ENCODE peak calls at places on chromosomes 16 and 17, in six cellular contexts. One of them, this sample, is unnamed.

GRCh38 chr17:17416007-17416399 is 60.8 kb upstream of the MED9 start:
- DNase-seq in PC-3: peak
- DNase-seq in fibroblast of lung: peak
- DNase-seq in GM23338: peak
- DNase-seq in A549: peak
- DNase-seq in neural progenitor cell: peak
- DNase-seq in this sample: peak

GRCh38 chr16:89138843-89139520 is 32.6 kb upstream of the CDH15 start:
- DNase-seq in PC-3: no peak
- DNase-seq in fibroblast of lung: no peak
- DNase-seq in GM23338: no peak
- DNase-seq in A549: no peak
- DNase-seq in neural progenitor cell: no peak
- DNase-seq in this sample: no peak

GRCh38 chr16:67241008-67241900 is 6.0 kb downstream of the FHOD1 start:
- DNase-seq in PC-3: peak
- DNase-seq in fibroblast of lung: peak
- DNase-seq in GM23338: peak
- DNase-seq in A549: peak
- DNase-seq in neural progenitor cell: no peak
- DNase-seq in this sample: peak

GRCh38 chr16:2244301-2244700 is 7.1 kb downstream of the ECI1 start:
- DNase-seq in PC-3: no peak
- DNase-seq in fibroblast of lung: no peak
- DNase-seq in GM23338: peak
- DNase-seq in A549: no peak
- DNase-seq in neural progenitor cell: peak
- DNase-seq in this sample: no peak

GRCh38 chr16:62408760-62409159 is 372.5 kb upstream of the CDH8 start:
- DNase-seq in PC-3: no peak
- DNase-seq in fibroblast of lung: no peak
- DNase-seq in GM23338: peak
- DNase-seq in A549: no peak
- DNase-seq in neural progenitor cell: peak
- DNase-seq in this sample: no peak

GRCh38 chr17:4576729-4577322 is 7.5 kb upstream of the SMTNL2 start:
- DNase-seq in PC-3: no peak
- DNase-seq in fibroblast of lung: no peak
- DNase-seq in GM23338: peak
- DNase-seq in A549: no peak
- DNase-seq in neural progenitor cell: peak
- DNase-seq in this sample: no peak

GRCh38 chr17:14201595-14201994 is 35.1 kb downstream of the CDRT15 start:
- DNase-seq in PC-3: no peak
- DNase-seq in fibroblast of lung: no peak
- DNase-seq in GM23338: peak
- DNase-seq in A549: no peak
- DNase-seq in neural progenitor cell: no peak
- DNase-seq in this sample: no peak

GRCh38 chr16:57475711-57476339 is 10.5 kb downstream of the DOK4 start:
- DNase-seq in PC-3: peak
- DNase-seq in fibroblast of lung: peak
- DNase-seq in GM23338: peak
- DNase-seq in A549: peak
- DNase-seq in neural progenitor cell: peak
- DNase-seq in this sample: no peak

GRCh38 chr16:89525146-89525913 is 17.1 kb downstream of the SPG7 start:
- DNase-seq in PC-3: no peak
- DNase-seq in fibroblast of lung: no peak
- DNase-seq in GM23338: no peak
- DNase-seq in A549: no peak
- DNase-seq in neural progenitor cell: no peak
- DNase-seq in this sample: no peak

GRCh38 chr17:56536766-56537165 is 56.7 kb upstream of the NOG start:
- DNase-seq in PC-3: no peak
- DNase-seq in fibroblast of lung: no peak
- DNase-seq in GM23338: no peak
- DNase-seq in A549: no peak
- DNase-seq in neural progenitor cell: no peak
- DNase-seq in this sample: no peak

GRCh38 chr17:31434404-31435050 is 43.1 kb downstream of the RAB11FIP4 start:
- DNase-seq in PC-3: no peak
- DNase-seq in fibroblast of lung: no peak
- DNase-seq in GM23338: no peak
- DNase-seq in A549: no peak
- DNase-seq in neural progenitor cell: no peak
- DNase-seq in this sample: no peak

GRCh38 chr16:86534779-86535605 is 20.0 kb downstream of the MTHFSD start:
- DNase-seq in PC-3: no peak
- DNase-seq in fibroblast of lung: no peak
- DNase-seq in GM23338: no peak
- DNase-seq in A549: no peak
- DNase-seq in neural progenitor cell: no peak
- DNase-seq in this sample: no peak

GRCh38 chr17:2337811-2338657 is 733 bp downstream of the SGSM2 start:
- DNase-seq in PC-3: peak
- DNase-seq in fibroblast of lung: peak
- DNase-seq in GM23338: peak
- DNase-seq in A549: peak
- DNase-seq in neural progenitor cell: peak
- DNase-seq in this sample: peak

GRCh38 chr16:1489077-1489476 is 333 bp upstream of the PTX4 start:
- DNase-seq in PC-3: no peak
- DNase-seq in fibroblast of lung: no peak
- DNase-seq in GM23338: no peak
- DNase-seq in A549: no peak
- DNase-seq in neural progenitor cell: no peak
- DNase-seq in this sample: no peak

GRCh38 chr17:53472586-53472985 is 350.1 kb upstream of the KIF2B start:
- DNase-seq in PC-3: peak
- DNase-seq in fibroblast of lung: peak
- DNase-seq in GM23338: no peak
- DNase-seq in A549: no peak
- DNase-seq in neural progenitor cell: no peak
- DNase-seq in this sample: no peak

GRCh38 chr16:83980794-83981193 is 12.8 kb downstream of the NECAB2 start:
- DNase-seq in PC-3: no peak
- DNase-seq in fibroblast of lung: no peak
- DNase-seq in GM23338: no peak
- DNase-seq in A549: no peak
- DNase-seq in neural progenitor cell: no peak
- DNase-seq in this sample: no peak

DNA sequence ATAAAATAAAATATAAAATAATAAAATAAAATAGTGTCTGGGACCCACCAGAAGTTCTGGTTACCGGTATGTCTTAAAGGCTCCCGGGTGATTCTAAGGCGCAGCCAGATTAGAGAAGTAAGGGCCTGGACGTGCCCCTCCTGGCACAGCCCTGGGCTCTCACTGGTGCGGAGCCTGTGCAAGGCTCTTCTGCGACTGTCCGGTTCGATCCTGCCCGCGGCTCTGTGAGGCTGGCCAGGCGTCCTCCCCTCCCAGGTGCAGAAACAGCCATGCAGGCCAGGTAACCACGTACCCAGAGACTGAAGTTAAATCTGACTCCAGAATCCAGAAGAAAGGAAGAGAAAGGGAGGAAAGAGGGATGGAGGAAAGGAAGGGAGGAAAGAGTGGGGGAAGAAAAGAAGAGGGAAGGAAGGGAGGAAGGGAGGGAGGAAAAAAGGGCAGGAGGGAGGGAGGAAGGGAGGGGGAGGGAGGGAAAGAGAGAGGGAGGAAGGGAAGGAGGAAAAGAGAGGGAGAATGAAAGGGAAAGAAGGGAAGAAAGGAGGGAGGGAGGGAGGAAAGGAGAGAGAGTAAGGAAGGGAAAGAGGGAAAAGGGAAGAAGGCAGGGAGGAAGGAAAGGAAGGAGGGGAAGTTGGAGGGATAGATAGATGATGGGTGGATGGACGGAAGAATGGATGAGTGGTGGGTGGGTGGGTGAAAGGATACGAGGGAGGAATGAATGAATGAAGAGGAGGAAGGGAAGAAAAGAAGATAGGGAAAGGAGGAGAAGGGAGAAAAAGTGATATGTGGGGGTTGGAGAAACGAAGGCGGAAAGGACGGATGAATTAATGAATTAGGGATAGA is 42.3 kb downstream of the C16orf82 start:
- DNase-seq in PC-3: no peak
- DNase-seq in fibroblast of lung: no peak
- DNase-seq in GM23338: no peak
- DNase-seq in A549: no peak
- DNase-seq in neural progenitor cell: no peak
- DNase-seq in this sample: no peak
- H3K4me3 ChIP-seq in PC-3: no peak
- H3K4me3 ChIP-seq in fibroblast of lung: peak
- H3K4me3 ChIP-seq in GM23338: peak
- H3K4me3 ChIP-seq in A549: peak
- H3K4me3 ChIP-seq in neural progenitor cell: peak
- H3K4me3 ChIP-seq in this sample: no peak

GRCh38 chr16:4882261-4882632 is 35.0 kb downstream of the UBN1 start:
- DNase-seq in PC-3: peak
- DNase-seq in fibroblast of lung: no peak
- DNase-seq in GM23338: no peak
- DNase-seq in A549: no peak
- DNase-seq in neural progenitor cell: no peak
- DNase-seq in this sample: no peak
- H3K4me2 ChIP-seq in PC-3: peak
- H3K4me2 ChIP-seq in fibroblast of lung: no peak
- H3K4me2 ChIP-seq in GM23338: no peak
- H3K4me2 ChIP-seq in A549: no peak
- H3K4me2 ChIP-seq in neural progenitor cell: no peak
- H3K4me2 ChIP-seq in this sample: peak

GRCh38 chr16:30581462-30581861 is 4.0 kb downstream of the ZNF785 start:
- DNase-seq in PC-3: no peak
- DNase-seq in fibroblast of lung: no peak
- DNase-seq in GM23338: no peak
- DNase-seq in A549: no peak
- DNase-seq in neural progenitor cell: no peak
- DNase-seq in this sample: no peak

GRCh38 chr16:30588651-30589050 is 3.2 kb upstream of the ZNF785 start:
- DNase-seq in PC-3: no peak
- DNase-seq in fibroblast of lung: no peak
- DNase-seq in GM23338: no peak
- DNase-seq in A549: no peak
- DNase-seq in neural progenitor cell: no peak
- DNase-seq in this sample: no peak

GRCh38 chr16:30585022-30585399 is 486 bp downstream of the ZNF785 start:
- DNase-seq in PC-3: peak
- DNase-seq in fibroblast of lung: peak
- DNase-seq in GM23338: peak
- DNase-seq in A549: no peak
- DNase-seq in neural progenitor cell: peak
- DNase-seq in this sample: no peak

GRCh38 chr16:30582611-30583340 is 2.7 kb downstream of the ZNF785 start:
- DNase-seq in PC-3: no peak
- DNase-seq in fibroblast of lung: no peak
- DNase-seq in GM23338: no peak
- DNase-seq in A549: no peak
- DNase-seq in neural progenitor cell: no peak
- DNase-seq in this sample: no peak

DNA sequence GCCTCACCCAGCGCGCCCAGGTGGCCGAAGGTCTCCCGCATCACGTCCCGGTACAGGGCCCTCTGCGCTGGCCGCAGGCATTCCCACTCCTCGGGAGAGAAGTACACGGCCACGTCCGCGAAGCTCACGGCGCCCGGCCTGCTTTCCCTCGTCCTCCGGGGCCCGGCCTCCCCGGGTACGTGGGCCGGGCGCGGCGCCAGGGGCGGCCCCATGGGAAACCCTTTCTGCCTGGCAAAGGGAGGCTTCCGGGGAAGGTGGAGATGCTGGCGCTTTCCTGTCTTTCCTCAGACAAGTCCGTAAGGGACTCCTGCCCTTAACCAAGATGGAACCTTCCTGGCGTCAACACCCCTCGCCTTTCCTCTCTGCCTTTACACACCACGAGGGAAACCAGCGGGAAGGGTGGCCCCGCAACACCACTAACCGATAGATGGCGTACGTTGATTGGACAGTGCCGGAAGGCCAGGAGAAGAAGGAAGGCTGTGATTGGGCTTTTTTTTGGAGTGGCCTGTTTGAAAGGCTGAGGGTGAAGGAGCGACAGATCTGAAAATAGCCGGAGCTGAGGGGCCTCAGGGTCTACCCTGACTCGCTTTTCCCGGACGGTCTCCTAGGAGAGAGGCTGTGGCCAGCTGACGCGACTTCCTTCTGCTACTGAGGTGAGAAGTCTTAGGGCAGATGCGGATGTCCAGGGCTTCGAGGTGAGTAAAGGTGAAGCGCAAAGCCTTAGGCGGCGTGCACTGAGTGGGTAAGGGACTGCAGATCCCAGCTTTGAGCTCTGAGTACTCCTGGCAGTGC is at the start of gene ZNF785:
- DNase-seq in PC-3: peak
- DNase-seq in fibroblast of lung: peak
- DNase-seq in GM23338: peak
- DNase-seq in A549: peak
- DNase-seq in neural progenitor cell: peak
- DNase-seq in this sample: peak
- TF ChIP-seq CTCF in PC-3: no peak
- TF ChIP-seq CTCF in fibroblast of lung: no peak
- TF ChIP-seq CTCF in GM23338: peak
- TF ChIP-seq CTCF in A549: no peak
- TF ChIP-seq CTCF in neural progenitor cell: peak
- TF ChIP-seq CTCF in this sample: peak

GRCh38 chr16:82960923-82961322 is 334.2 kb downstream of the CDH13 start:
- DNase-seq in PC-3: no peak
- DNase-seq in fibroblast of lung: no peak
- DNase-seq in GM23338: no peak
- DNase-seq in A549: no peak
- DNase-seq in neural progenitor cell: no peak
- DNase-seq in this sample: no peak

GRCh38 chr16:82963653-82964052 is 336.9 kb downstream of the CDH13 start:
- DNase-seq in PC-3: no peak
- DNase-seq in fibroblast of lung: no peak
- DNase-seq in GM23338: no peak
- DNase-seq in A549: no peak
- DNase-seq in neural progenitor cell: no peak
- DNase-seq in this sample: no peak

GRCh38 chr16:82971126-82971525 is 344.4 kb downstream of the CDH13 start:
- DNase-seq in PC-3: no peak
- DNase-seq in fibroblast of lung: no peak
- DNase-seq in GM23338: no peak
- DNase-seq in A549: no peak
- DNase-seq in neural progenitor cell: no peak
- DNase-seq in this sample: no peak

GRCh38 chr16:82967424-82967823 is 340.7 kb downstream of the CDH13 start:
- DNase-seq in PC-3: no peak
- DNase-seq in fibroblast of lung: no peak
- DNase-seq in GM23338: no peak
- DNase-seq in A549: no peak
- DNase-seq in neural progenitor cell: no peak
- DNase-seq in this sample: no peak

DNA sequence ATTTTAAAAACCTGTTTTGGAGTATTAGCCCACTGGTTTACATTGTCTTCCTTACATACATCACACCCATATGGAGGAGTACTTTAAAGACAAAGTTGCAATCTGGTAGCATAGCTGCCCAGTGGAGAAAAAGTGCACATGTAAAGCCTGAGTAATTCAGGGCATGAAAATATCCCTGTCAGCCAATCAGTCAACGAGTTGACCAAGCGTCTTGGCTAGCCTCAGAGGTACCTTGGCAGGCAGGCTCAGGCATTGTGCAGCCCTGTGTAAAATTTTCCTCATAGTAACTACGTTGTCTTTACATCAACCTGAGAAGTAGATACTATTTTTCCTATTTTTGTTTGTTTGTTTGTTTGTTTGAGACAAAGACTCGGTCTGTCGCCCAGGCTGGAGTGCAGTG is 339.0 kb downstream of the CDH13 start:
- DNase-seq in PC-3: no peak
- DNase-seq in fibroblast of lung: no peak
- DNase-seq in GM23338: no peak
- DNase-seq in A549: no peak
- DNase-seq in neural progenitor cell: no peak
- DNase-seq in this sample: no peak
- H3K4me3 ChIP-seq in PC-3: no peak
- H3K4me3 ChIP-seq in fibroblast of lung: no peak
- H3K4me3 ChIP-seq in GM23338: no peak
- H3K4me3 ChIP-seq in A549: no peak
- H3K4me3 ChIP-seq in neural progenitor cell: no peak
- H3K4me3 ChIP-seq in this sample: no peak